ENCODE peak calls at places on chromosomes 6 and 20, in four cellular contexts. Z is sigmoid colon, T is body of pancreas, O is adrenal gland. D is an unnamed sample. For H3K4me1, the result is how much of the 10 kb centered on the place peaks cover.

GRCh38 chr6:43934803-43935602 is 165.0 kb downstream of the VEGFA start:
- DNase-seq in Z (peak), T (no peak), O (no peak), D (no peak)

GRCh38 chr6:4302524-4302923 is 167.1 kb upstream of the ECI2 start:
- DNase-seq in Z (no peak), T (no peak), O (no peak), D (no peak)

GRCh38 chr20:20702330-20703245 is 9.9 kb downstream of the RALGAPA2 start:
- DNase-seq in Z (no peak), T (no peak), O (no peak), D (no peak)

GRCh38 chr20:59078231-59078630 is 35.6 kb upstream of the PRELID3B start:
- DNase-seq in Z (no peak), T (no peak), O (no peak), D (no peak)

GRCh38 chr20:9474835-9475413 is 39.5 kb upstream of the LAMP5 start:
- DNase-seq in Z (no peak), T (no peak), O (no peak), D (no peak)

GRCh38 chr6:12288211-12288618 is 1.9 kb upstream of the EDN1 start:
- DNase-seq in Z (no peak), T (peak), O (peak), D (no peak)

GRCh38 chr20:32227316-32227715 is 19.6 kb downstream of the POFUT1 start:
- DNase-seq in Z (no peak), T (peak), O (no peak), D (no peak)

GRCh38 chr6:45791181-45791580 is 224.5 kb downstream of the CLIC5 start:
- DNase-seq in Z (no peak), T (no peak), O (no peak), D (no peak)

GRCh38 chr6:35031611-35032529 is 109.3 kb downstream of the TCP11 start:
- DNase-seq in Z (no peak), T (no peak), O (no peak), D (no peak)

GRCh38 chr20:37394543-37395410 is 48.8 kb downstream of the SRC start:
- DNase-seq in Z (no peak), T (no peak), O (no peak), D (no peak)

GRCh38 chr6:34658605-34659218 is 37.9 kb downstream of the ILRUN start:
- DNase-seq in Z (no peak), T (no peak), O (no peak), D (peak)

GRCh38 chr6:78192057-78192456 is 539.2 kb downstream of the MEI4 start:
- DNase-seq in Z (no peak), T (no peak), O (no peak), D (no peak)

GRCh38 chr20:54067606-54068174 is 2.7 kb downstream of the BCAS1 start:
- DNase-seq in Z (no peak), T (peak), O (no peak), D (no peak)

GRCh38 chr20:59733326-59733725 is 129.0 kb downstream of the PHACTR3 start:
- DNase-seq in Z (no peak), T (no peak), O (no peak), D (no peak)

GRCh38 chr6:79762370-79762769 is 131.2 kb downstream of the SH3BGRL2 start:
- DNase-seq in Z (no peak), T (no peak), O (no peak), D (no peak)

GRCh38 chr6:148565931-148566663 is 180.7 kb upstream of the UST start:
- DNase-seq in Z (no peak), T (no peak), O (peak), D (no peak)

GRCh38 chr20:45801851-45802250 is 10.1 kb downstream of the DNTTIP1 start:
- DNase-seq in Z (no peak), T (no peak), O (no peak), D (no peak)

GRCh38 chr20:64214952-64215351 is 40.6 kb upstream of the PCMTD2 start:
- DNase-seq in Z (no peak), T (no peak), O (no peak), D (no peak)

GRCh38 chr20:10709916-10710315 is 36.1 kb upstream of the JAG1 start:
- DNase-seq in Z (no peak), T (no peak), O (no peak), D (no peak)

GRCh38 chr6:142441716-142442115 is 139.9 kb downstream of the ADGRG6 start:
- DNase-seq in Z (no peak), T (no peak), O (no peak), D (no peak)

GRCh38 chr6:146310628-146311027 is 233.0 kb upstream of the RAB32 start:
- DNase-seq in Z (no peak), T (no peak), O (no peak), D (no peak)

GRCh38 chr6:135195522-135195921 is 14.4 kb downstream of the MYB start:
- DNase-seq in Z (no peak), T (no peak), O (no peak), D (no peak)

DNA sequence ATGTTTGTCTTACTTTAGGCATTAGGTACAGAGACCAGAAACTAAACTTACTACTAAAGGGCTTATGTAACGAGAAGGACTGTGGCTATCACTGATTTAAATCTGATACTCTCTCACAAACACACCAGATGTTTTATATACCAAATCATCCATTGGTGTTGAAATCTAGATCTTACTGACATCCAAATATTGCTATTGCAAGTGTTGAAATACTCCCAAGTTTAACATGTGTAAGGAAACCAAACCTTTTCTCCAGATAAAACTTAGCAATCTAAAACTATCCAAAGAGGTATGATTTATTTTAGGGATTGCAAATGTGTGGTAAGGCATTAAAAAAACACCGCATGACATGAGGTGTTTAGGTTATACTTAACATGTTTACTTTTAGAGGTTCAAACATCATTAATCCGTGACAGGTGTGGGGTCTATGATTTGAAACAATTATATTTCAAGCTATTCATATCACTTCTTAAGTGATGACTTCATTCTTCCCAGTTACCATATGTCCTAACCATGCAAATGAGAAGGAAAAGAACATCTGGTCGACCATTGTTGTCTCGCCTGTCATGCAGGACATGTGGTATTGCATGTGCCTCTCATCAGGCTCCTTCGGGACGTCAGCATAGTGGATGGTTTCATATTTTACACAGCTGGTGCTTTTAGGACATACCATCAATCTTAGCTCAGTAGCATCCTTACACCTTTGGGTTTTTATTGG is 168.3 kb upstream of the SPACA1 start:
- DNase-seq in Z (no peak), T (no peak), O (no peak), D (no peak)
- H3K4me1 ChIP-seq in Z (under half), T (under half), O (under half), D (under half)

DNA sequence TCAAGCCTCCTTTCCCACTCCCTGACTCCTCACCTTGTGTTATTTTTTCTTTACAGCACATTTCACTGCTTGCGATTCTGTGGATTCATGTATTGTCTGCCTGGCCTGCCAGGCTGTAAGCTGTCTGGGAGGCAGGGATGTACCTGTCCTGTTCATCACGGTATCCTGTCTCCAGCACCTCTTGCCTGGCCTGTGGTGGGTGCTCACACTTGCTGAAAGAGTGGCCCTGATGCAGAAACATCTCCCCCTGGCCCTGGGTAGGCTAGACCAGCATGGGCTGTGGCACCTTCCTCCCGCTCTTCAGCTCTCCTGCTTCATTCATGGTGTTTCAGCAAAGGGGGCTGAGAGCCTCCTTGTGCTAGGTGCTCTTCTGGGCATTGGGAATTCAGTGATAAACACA is 60.1 kb upstream of the KCNG1 start:
- DNase-seq in Z (no peak), T (no peak), O (no peak), D (no peak)
- TF ChIP-seq CTCF in Z (no peak), T (no peak), O (no peak), D (no peak)

DNA sequence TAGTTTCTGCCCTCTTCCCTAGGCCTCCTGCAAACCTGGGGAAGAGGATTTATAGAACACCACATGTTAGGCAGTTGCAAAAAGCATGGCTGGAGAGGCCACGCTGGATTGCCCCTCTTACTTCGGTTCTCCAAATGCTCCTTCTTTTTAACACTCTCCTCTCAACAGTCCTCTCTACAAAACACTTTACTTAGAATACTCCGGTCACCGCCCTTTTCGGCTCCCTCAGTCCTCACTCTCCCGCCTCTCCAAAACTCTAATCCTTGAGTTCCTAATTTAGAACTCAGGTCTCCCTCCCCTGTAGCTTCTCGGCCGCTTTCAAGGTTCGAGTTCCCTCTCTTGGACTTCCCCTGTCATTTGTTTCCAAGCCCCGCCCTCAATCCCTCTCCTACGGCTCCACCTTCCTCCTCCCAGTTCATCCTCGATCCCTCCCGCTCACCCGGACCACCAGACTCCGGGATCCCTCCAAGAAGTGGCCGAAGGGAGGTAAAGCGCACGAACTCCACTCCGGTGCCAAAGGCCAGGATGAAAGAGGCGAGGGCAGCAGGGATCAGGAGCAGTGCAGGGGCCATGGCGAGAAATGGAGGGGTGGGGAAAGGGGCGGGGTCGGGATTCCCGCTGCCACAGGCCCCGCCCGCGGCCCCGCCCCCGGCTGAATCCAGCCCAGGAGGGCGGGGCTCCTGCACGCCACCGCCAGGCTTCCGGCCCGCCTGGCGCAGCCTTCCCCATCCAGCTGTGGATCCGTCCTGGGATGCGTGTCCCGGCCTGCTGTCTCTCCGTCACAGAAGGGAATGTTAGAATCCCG is at the start of gene NRM:
- DNase-seq in Z (peak), T (peak), O (peak), D (peak)
- TF ChIP-seq POLR2A in Z (no peak), T (peak), O (no peak), D (no peak)

DNA sequence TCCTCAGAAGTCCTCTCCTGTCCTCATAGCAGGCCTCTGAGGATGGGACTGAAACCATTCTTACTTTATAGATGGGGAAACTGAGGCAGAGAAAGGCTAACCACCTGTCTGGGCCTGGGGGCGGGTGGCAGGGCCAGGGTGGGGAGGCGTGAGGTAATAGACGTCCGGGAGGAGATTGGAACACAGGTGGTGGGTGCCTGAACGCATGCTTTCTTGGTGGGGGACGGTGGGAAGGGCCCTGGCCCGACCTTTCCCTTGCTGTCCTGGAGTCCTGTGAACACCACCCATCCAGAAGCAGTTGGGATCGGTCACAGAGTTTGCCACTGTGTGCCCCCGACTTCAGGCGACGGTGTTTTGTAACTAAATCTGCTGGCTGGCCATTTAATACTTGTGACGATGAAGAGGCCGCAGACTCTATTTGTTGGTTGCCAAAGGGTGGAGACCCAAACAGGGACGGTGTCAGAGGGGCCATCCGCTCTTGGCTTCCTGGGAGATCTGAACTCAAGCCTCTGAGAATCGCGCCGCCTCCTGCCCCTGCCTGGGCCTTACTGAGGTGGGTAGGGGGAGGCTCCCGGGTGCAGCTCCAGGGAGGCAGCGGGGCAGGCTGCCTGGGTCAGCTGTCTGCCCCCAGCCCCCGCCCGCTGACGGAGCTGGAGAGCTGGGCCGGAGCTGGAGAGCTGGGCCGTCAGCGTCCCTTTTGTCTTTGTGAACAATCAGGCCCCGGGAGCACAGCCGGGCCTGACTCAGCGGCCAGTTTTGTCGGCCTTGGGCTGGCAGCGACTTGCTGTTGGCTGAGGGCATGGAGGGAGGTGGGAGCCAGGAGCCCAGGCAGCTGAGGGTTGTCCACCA is 4.1 kb downstream of the RBM38 start:
- DNase-seq in Z (peak), T (no peak), O (peak), D (peak)
- H3K4me1 ChIP-seq in Z (under half), T (under half), O (half or more), D (half or more)

GRCh38 chr6:139050770-139051313 is 22.3 kb downstream of the ABRACL start:
- DNase-seq in Z (no peak), T (no peak), O (no peak), D (no peak)
- TF ChIP-seq CTCF in Z (no peak), T (no peak), O (no peak), D (no peak)

GRCh38 chr20:50470249-50470858 is 39.8 kb upstream of the PTPN1 start:
- DNase-seq in Z (no peak), T (no peak), O (no peak), D (no peak)
- TF ChIP-seq POLR2A in Z (no peak), T (no peak), O (no peak), D (no peak)

GRCh38 chr6:40585661-40586269 is 1.4 kb downstream of the LRFN2 start:
- DNase-seq in Z (no peak), T (no peak), O (no peak), D (no peak)

GRCh38 chr6:40584741-40585140 is 2.4 kb downstream of the LRFN2 start:
- DNase-seq in Z (no peak), T (no peak), O (no peak), D (no peak)

GRCh38 chr6:40583694-40584093 is 3.5 kb downstream of the LRFN2 start:
- DNase-seq in Z (no peak), T (no peak), O (no peak), D (no peak)

GRCh38 chr6:40586369-40586768 is 795 bp downstream of the LRFN2 start:
- DNase-seq in Z (no peak), T (peak), O (no peak), D (no peak)

DNA sequence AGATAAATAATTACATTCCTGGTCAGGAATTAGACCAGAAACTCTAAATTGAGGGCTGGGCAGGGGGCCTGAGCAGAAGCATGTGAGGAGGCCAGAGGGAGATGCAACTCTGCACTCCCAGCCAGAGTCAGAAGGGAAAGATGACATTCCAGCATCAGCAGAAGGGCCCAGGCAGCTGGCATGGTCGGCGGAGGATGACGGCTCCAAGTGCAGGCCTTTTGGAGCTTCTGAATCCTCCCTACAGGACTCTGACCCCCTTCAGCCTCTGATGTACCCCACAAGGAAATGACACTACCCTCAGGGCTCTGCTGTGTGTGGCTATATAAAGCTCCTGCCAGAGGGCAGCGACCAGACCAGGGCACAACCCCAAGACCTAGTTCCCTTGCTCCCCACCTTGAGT is 1.9 kb downstream of the LRFN2 start:
- DNase-seq in Z (no peak), T (no peak), O (no peak), D (no peak)
- H3K4me1 ChIP-seq in Z (under half), T (under half), O (under half), D (under half)

DNA sequence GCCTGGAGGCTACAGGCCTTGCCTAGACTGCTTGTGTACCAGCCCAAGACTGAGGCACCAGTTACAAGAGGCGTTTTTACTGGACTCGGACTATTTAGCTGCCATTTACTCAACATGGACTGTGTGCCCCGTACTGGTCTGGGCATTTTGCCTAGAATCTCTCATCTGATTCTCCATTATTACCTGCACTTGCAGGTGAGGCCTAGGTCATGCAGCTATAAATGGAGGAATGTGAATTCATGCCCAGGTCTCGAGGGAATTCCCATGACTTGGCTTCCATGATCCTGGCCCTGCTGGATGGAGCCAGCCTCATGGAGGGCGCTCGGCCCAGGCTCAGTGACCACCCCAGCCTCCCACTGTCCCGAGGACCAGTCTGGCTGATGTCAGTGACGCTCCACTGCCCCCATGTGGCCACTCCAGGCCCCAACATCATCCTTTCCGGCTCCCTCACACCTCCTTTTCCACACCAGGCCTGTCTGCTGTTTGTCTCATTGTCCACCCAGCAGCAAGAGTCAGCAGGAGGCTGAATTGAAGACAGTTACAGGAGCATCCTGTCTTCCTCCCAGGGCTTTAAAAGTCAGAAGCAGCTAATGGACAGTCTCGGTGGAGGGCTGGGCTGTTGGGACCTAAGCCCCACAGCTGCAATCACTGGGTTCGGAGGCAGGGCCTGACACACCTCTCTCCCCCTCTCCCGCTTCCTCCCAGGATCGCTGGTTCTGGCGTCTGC is 8.7 kb downstream of the MMP24OS start:
- DNase-seq in Z (no peak), T (peak), O (peak), D (no peak)
- TF ChIP-seq CTCF in Z (peak), T (peak), O (peak), D (peak)

D was measured in gastrocnemius medialis.